ENCODE peak calls at places on chromosome 19, in six cellular contexts. U is activated CD8-positive, alpha-beta memory T cell treated with anti-CD3 and anti-CD28 coated beads, Interleukin-2, amount 50 U/mL, for 48 hours; K is PC-3; O is NCI-H1092 treated with DMSO at 0.1 percent for 48 hours; Q is HuH-7.5; G is stimulated activated CD4-positive, alpha-beta T cell treated with anti-CD3 and anti-CD28 coated beads, Interleukin-12 subunit alpha, Interleukin-12 subunit beta, amount 100 ng/mL, for 24 hours. V is an unnamed sample.

GRCh38 chr19:39205449-39205764 is 1.3 kb upstream of the SYCN start:
- DNase-seq in K (no peak), O (no peak), Q (no peak), U (no peak), G (no peak), V (no peak)

GRCh38 chr19:1154731-1155351 is 19.2 kb downstream of the SBNO2 start:
- DNase-seq in G (no peak), Q (peak; percentile 99), U (no peak), K (no peak), O (no peak), V (no peak)

GRCh38 chr19:31332096-31332495 is 17.1 kb downstream of the TSHZ3 start:
- DNase-seq in Q (no peak), K (no peak), G (no peak), U (no peak), O (no peak), V (no peak)

GRCh38 chr19:17405250-17406038 is at the start of gene BST2:
- DNase-seq in G (no peak), U (peak; percentile 76), O (no peak), Q (no peak), K (no peak), V (peak; percentile 96)

GRCh38 chr19:4575267-4575793 is 15.8 kb upstream of the SEMA6B start:
- DNase-seq in O (no peak), U (no peak), G (no peak), K (peak; percentile 90), Q (peak; percentile 87), V (no peak)

GRCh38 chr19:39746836-39747529 is 9.2 kb upstream of the CLC start:
- DNase-seq in K (no peak), G (no peak), U (no peak), O (no peak), Q (no peak), V (no peak)

GRCh38 chr19:18479964-18480723 is 41.7 kb downstream of the ELL start:
- DNase-seq in U (no peak), K (no peak), O (peak; percentile 73), Q (no peak), G (no peak), V (no peak)

GRCh38 chr19:33424181-33424580 is 50.7 kb downstream of the CEBPG start:
- DNase-seq in K (no peak), G (no peak), Q (no peak), U (no peak), O (no peak), V (no peak)

GRCh38 chr19:43841990-43842389 is 14.9 kb downstream of the ZNF283 start:
- DNase-seq in U (no peak), Q (no peak), K (no peak), G (no peak), O (no peak), V (no peak)

GRCh38 chr19:18529782-18530181 is 7.9 kb upstream of the ELL start:
- DNase-seq in U (no peak), G (no peak), K (no peak), O (no peak), Q (no peak), V (no peak)

GRCh38 chr19:47848871-47849473 is 10.1 kb upstream of the TPRX2 start:
- DNase-seq in G (no peak), Q (no peak), U (peak; percentile 75), K (no peak), O (no peak), V (no peak)

GRCh38 chr19:19662866-19663291 is 597 bp downstream of the ATP13A1 start:
- DNase-seq in Q (no peak), O (no peak), U (no peak), K (no peak), G (no peak), V (peak; percentile 85)

GRCh38 chr19:9953802-9954542 is 17.7 kb upstream of the OLFM2 start:
- DNase-seq in O (no peak), U (no peak), K (no peak), Q (no peak), G (no peak), V (no peak)

GRCh38 chr19:34254552-34255432 is at the start of gene GARRE1:
- DNase-seq in K (no peak), U (peak; percentile 70), Q (peak; percentile 54), G (peak; percentile 11), O (peak; percentile 50), V (peak; percentile 93)

GRCh38 chr19:1566392-1567115 is 1.6 kb downstream of the MEX3D start:
- DNase-seq in K (peak; percentile 46), O (peak; percentile 79), G (no peak), Q (peak; percentile 96), U (no peak), V (no peak)